ENCODE peak calls at places on chromosomes 7 and 10, in five cellular contexts. N is pancreas, K is lung, O is cardiac muscle cell, R is psoas muscle. C is an unnamed sample.

GRCh38 chr10:132401396-132402168 is 4.6 kb downstream of the PWWP2B start:
- DNase-seq in N (peak; percentile 49), K (no peak), O (no peak), R (peak; percentile 18), C (no peak)

GRCh38 chr10:90269699-90270098 is 568.3 kb downstream of the KIF20B start:
- DNase-seq in N (no peak), K (no peak), O (no peak), R (no peak), C (no peak)

GRCh38 chr10:99612167-99612831 is 7.9 kb downstream of the SLC25A28 start:
- DNase-seq in N (no peak), K (no peak), O (peak; percentile 58), R (no peak), C (no peak)

GRCh38 chr7:31553636-31554035 is 39.7 kb downstream of the ITPRID1 start:
- DNase-seq in N (no peak), K (no peak), O (no peak), R (no peak), C (peak; percentile 57)

GRCh38 chr10:17023386-17024298 is 106.0 kb downstream of the CUBN start:
- DNase-seq in N (no peak), K (peak; percentile 77), O (peak; percentile 56), R (no peak), C (no peak)

GRCh38 chr7:137848095-137848494 is 1.3 kb upstream of the DGKI start:
- DNase-seq in N (no peak), K (no peak), O (no peak), R (no peak), C (no peak)

GRCh38 chr7:142441074-142441403 is 183.2 kb upstream of the PRSS58 start:
- DNase-seq in N (no peak), K (no peak), O (no peak), R (no peak), C (no peak)

GRCh38 chr7:44541-44896 is 147.9 kb upstream of the FAM20C start:
- DNase-seq in N (no peak), K (no peak), O (no peak), R (no peak), C (no peak)

GRCh38 chr7:2956526-2957368 is 86.9 kb downstream of the CARD11 start:
- DNase-seq in N (no peak), K (no peak), O (no peak), R (no peak), C (no peak)

GRCh38 chr7:33420311-33420710 is 290.9 kb downstream of the BBS9 start:
- DNase-seq in N (no peak), K (no peak), O (no peak), R (no peak), C (no peak)

DNA sequence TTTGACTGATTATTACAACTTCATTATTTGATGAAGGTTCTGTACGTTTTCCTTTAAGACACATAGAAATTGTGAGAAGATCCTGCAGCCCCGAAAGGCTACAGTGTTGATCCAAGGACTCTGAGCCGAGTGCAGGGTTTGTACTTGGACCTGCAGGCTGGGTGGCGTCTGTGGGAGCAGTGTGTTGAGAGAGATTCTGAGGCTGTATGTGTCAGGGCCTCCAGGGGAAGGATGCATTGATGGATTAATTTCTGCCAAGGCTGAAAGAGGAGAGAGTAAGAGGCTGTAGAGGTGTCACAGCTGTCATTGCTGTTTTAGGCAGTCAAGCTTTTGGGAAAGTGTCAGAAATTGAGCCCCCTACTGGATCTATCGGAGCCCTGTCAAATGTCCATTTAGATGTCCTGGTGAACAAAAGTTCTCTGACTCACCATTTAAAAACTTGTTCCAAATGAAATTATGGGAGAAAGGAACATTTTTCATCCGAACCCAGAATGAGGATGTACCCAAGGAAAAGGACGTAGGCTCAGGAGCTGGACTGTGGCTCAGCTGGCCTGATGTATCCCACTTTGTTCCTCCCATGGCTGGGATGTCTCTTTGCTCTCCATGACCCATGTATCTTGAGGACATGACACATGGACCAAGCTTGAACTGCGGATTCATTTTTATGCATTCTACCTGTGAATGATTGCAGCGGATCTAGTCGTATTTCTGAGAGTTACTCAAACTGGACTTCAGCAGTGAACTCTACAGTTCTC is 102.2 kb downstream of the TCF7L2 start:
- DNase-seq in N (no peak), K (no peak), O (no peak), R (no peak), C (no peak)
- H3K4me1 ChIP-seq in N (no peaks in the 10 kb centered on the region), K (peaks cover 18% of the 10 kb centered on the region), O (peaks cover 31% of the 10 kb centered on the region), R (peaks cover 14% of the 10 kb centered on the region), C (peaks cover 12% of the 10 kb centered on the region)

GRCh38 chr10:129758591-129759021 is 205.5 kb downstream of the EBF3 start:
- DNase-seq in N (no peak), K (no peak), O (no peak), R (no peak), C (no peak)

GRCh38 chr10:129755075-129756020 is 208.7 kb downstream of the EBF3 start:
- DNase-seq in N (no peak), K (peak; percentile 21), O (no peak), R (no peak), C (no peak)

GRCh38 chr10:129758180-129758579 is 205.9 kb downstream of the EBF3 start:
- DNase-seq in N (no peak), K (no peak), O (no peak), R (no peak), C (peak; percentile 14)

GRCh38 chr10:129759214-129760002 is 204.7 kb downstream of the EBF3 start:
- DNase-seq in N (no peak), K (no peak), O (no peak), R (no peak), C (no peak)

GRCh38 chr10:129756912-129757861 is 206.9 kb downstream of the EBF3 start:
- DNase-seq in N (no peak), K (peak; percentile 54), O (no peak), R (no peak), C (no peak)
- TF ChIP-seq CTCF in N (no peak), K (no peak), O (no peak), R (no peak), C (no peak)

GRCh38 chr7:100875356-100875751 is 451 bp downstream of the SRRT start:
- DNase-seq in N (no peak), K (no peak), O (no peak), R (no peak), C (no peak)
- H3K36me3 ChIP-seq in N (no peaks in the 10 kb centered on the region), K (peaks cover 2% of the 10 kb centered on the region), O (peaks cover 22% of the 10 kb centered on the region), R (peaks cover 52% of the 10 kb centered on the region), C (peaks cover 1% of the 10 kb centered on the region)

DNA sequence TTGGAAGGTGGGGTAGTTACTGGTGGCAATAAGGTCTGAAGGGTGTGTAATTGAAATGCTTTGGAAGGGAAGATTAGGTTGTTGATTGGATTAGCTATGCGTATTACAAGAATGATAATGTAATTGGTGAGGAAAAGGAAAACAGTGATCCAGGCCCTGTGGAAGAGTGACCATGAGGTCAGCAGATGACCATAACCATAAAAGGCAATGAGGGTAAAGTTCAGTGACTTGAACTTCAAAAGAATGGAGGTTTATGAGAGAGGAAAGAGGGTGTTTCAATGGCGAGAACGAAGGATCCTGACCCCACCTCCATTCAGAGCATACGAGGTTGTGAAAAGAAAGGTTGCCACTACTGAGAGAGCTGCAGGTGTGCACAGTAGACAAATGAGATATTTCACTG is 439.7 kb downstream of the CCSER2 start:
- DNase-seq in N (no peak), K (no peak), O (no peak), R (no peak), C (no peak)
- H3K4me1 ChIP-seq in N (no peaks in the 10 kb centered on the region), K (no peaks in the 10 kb centered on the region), O (no peaks in the 10 kb centered on the region), R (no peaks in the 10 kb centered on the region), C (peaks cover 13% of the 10 kb centered on the region)

GRCh38 chr7:70506463-70506862 is 625.5 kb upstream of the GALNT17 start:
- DNase-seq in N (no peak), K (no peak), O (peak; percentile 63), R (no peak), C (peak; percentile 73)
- TF ChIP-seq CTCF in N (no peak), K (no peak), O (no peak), R (no peak), C (peak; percentile 51)

GRCh38 chr10:33212061-33212748 is 122.3 kb downstream of the NRP1 start:
- DNase-seq in N (no peak), K (no peak), O (no peak), R (no peak), C (no peak)
- H3K36me3 ChIP-seq in N (no peaks in the 10 kb centered on the region), K (peaks cover 10% of the 10 kb centered on the region), O (peaks cover 85% of the 10 kb centered on the region), R (peaks cover 92% of the 10 kb centered on the region), C (peaks cover 2% of the 10 kb centered on the region)

GRCh38 chr10:124536496-124537050 is 75.0 kb downstream of the LHPP start:
- DNase-seq in N (no peak), K (no peak), O (no peak), R (no peak), C (no peak)
- H3K4me1 ChIP-seq in N (no peaks in the 10 kb centered on the region), K (no peaks in the 10 kb centered on the region), O (no peaks in the 10 kb centered on the region), R (peaks cover 4% of the 10 kb centered on the region), C (no peaks in the 10 kb centered on the region)

GRCh38 chr10:131312261-131312801 is 810 bp upstream of the TCERG1L start:
- DNase-seq in N (no peak), K (no peak), O (peak; percentile 78), R (no peak), C (no peak)

GRCh38 chr10:131311661-131312260 is at the start of gene TCERG1L:
- DNase-seq in N (no peak), K (no peak), O (peak; percentile 74), R (no peak), C (no peak)

GRCh38 chr10:131310904-131311660 is 439 bp downstream of the TCERG1L start:
- DNase-seq in N (no peak), K (no peak), O (peak; percentile 57), R (no peak), C (no peak)

GRCh38 chr10:131313377-131313776 is 1.9 kb upstream of the TCERG1L start:
- DNase-seq in N (no peak), K (no peak), O (no peak), R (no peak), C (no peak)

GRCh38 chr10:131310054-131310903 is 1.2 kb downstream of the TCERG1L start:
- DNase-seq in N (no peak), K (no peak), O (peak; percentile 10), R (no peak), C (no peak)
- TF ChIP-seq CTCF in N (peak; percentile 21), K (no peak), O (peak; percentile 44), R (peak; percentile 11), C (peak; percentile 28)

DNA sequence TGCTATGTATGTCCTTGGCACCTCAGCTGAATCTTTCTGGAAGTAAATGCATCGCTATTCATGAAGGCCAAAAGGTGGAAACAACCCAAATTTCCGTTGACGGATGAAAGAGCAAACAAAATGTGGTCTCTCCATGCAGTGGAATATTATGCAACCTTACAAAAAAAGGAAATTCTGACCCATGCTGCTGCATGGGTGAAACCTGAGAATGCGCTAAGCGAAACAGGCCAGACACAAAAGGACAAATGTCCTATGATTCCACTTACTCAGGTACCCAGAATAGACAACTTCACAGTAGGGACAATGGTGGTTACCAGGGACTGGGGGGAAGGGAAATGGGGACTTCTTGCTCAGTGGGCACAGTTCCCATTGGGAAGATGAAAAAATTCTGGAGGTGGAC is 158.8 kb downstream of the CAMK1D start:
- DNase-seq in N (no peak), K (no peak), O (no peak), R (no peak), C (no peak)
- H3K36me3 ChIP-seq in N (no peaks in the 10 kb centered on the region), K (no peaks in the 10 kb centered on the region), O (no peaks in the 10 kb centered on the region), R (no peaks in the 10 kb centered on the region), C (no peaks in the 10 kb centered on the region)